ENCODE peak calls at places on chromosomes 7 and 10, in eight cellular contexts. W is choroid plexus epithelial cell, O is A549, C is dorsolateral prefrontal cortex, N is cardiac muscle cell, G is endodermal cell, R is HFFc6, B is Panc1. P is an unnamed sample.

GRCh38 chr10:14583252-14583651 is 191.4 kb downstream of the FAM107B start:
- DNase-seq in R (no peak), B (no peak), G (no peak), N (no peak), C (no peak), W (no peak), O (no peak), P (no peak)

GRCh38 chr10:80136134-80136571 is 3.6 kb downstream of the PLAC9 start:
- DNase-seq in N (no peak), O (no peak), W (peak), C (no peak), B (no peak), G (no peak), R (peak), P (peak)

GRCh38 chr7:1357601-1358271 is 101.5 kb downstream of the MICALL2 start:
- DNase-seq in O (no peak), G (no peak), B (no peak), W (no peak), C (no peak), N (no peak), R (no peak), P (no peak)

GRCh38 chr7:34430456-34430855 is 227.6 kb upstream of the NPSR1 start:
- DNase-seq in B (no peak), W (peak), C (peak), O (peak), G (peak), R (peak), N (peak), P (peak)

GRCh38 chr7:2006231-2006771 is 226.4 kb downstream of the MAD1L1 start:
- DNase-seq in R (no peak), C (peak), B (no peak), O (no peak), G (no peak), W (no peak), N (no peak), P (no peak)

GRCh38 chr7:106552645-106553445 is 108.1 kb downstream of the CCDC71L start:
- DNase-seq in W (no peak), C (no peak), R (no peak), N (no peak), O (no peak), G (no peak), B (no peak), P (no peak)

GRCh38 chr10:99930731-99931550 is 78.8 kb downstream of the DNMBP start:
- DNase-seq in R (no peak), B (no peak), N (no peak), G (peak), C (no peak), W (peak), O (peak), P (no peak)

GRCh38 chr7:130009848-130010688 is 41.1 kb downstream of the ZC3HC1 start:
- DNase-seq in G (peak), W (peak), R (peak), C (no peak), O (peak), N (no peak), B (peak), P (peak)

GRCh38 chr7:123494193-123494796 is 40.1 kb downstream of the IQUB start:
- DNase-seq in C (peak), W (peak), G (no peak), N (peak), O (peak), R (peak), B (peak), P (no peak)

GRCh38 chr10:29345893-29346175 is 57.0 kb downstream of the LYZL1 start:
- DNase-seq in C (no peak), B (no peak), R (no peak), O (no peak), W (no peak), G (no peak), N (no peak), P (no peak)

GRCh38 chr7:2003451-2003930 is 229.3 kb downstream of the MAD1L1 start:
- DNase-seq in G (no peak), C (peak), O (no peak), N (no peak), W (no peak), B (no peak), R (no peak), P (no peak)

GRCh38 chr7:40887099-40887498 is 752.3 kb downstream of the SUGCT start:
- DNase-seq in B (no peak), C (no peak), W (peak), O (no peak), G (no peak), R (peak), N (no peak), P (no peak)

GRCh38 chr7:132380065-132380464 is 196.2 kb downstream of the PLXNA4 start:
- DNase-seq in W (no peak), O (no peak), G (peak), B (no peak), C (no peak), N (peak), R (no peak), P (no peak)

GRCh38 chr10:1410469-1411395 is 326.6 kb downstream of the ADARB2 start:
- DNase-seq in N (no peak), C (no peak), B (no peak), W (no peak), G (peak), O (no peak), R (no peak), P (no peak)

GRCh38 chr7:135162382-135163001 is 8.0 kb downstream of the CYREN start:
- DNase-seq in C (no peak), N (no peak), R (no peak), G (no peak), W (no peak), O (no peak), B (no peak), P (no peak)

GRCh38 chr7:135166338-135166989 is 4.0 kb downstream of the CYREN start:
- DNase-seq in B (no peak), C (no peak), R (no peak), N (no peak), W (no peak), O (no peak), G (no peak), P (no peak)

GRCh38 chr7:135161669-135162068 is 8.8 kb downstream of the CYREN start:
- DNase-seq in B (no peak), N (no peak), O (no peak), C (no peak), G (no peak), R (no peak), W (no peak), P (no peak)

GRCh38 chr7:135165862-135166261 is 4.6 kb downstream of the CYREN start:
- DNase-seq in C (no peak), G (no peak), B (no peak), W (no peak), N (no peak), O (no peak), R (no peak), P (no peak)

GRCh38 chr7:135164357-135165021 is 6.0 kb downstream of the CYREN start:
- DNase-seq in G (no peak), O (no peak), R (no peak), B (no peak), W (no peak), C (no peak), N (no peak), P (no peak)
- TF ChIP-seq CTCF in G (peak), O (peak), R (no peak), B (peak), W (peak), C (no peak), N (no peak), P (no peak)

GRCh38 chr10:70540789-70541360 is 61.7 kb downstream of the PRF1 start:
- DNase-seq in G (no peak), R (no peak), B (no peak), W (no peak), N (no peak), C (no peak), O (no peak), P (no peak)
- TF ChIP-seq CTCF in G (no peak), R (peak), B (peak), W (no peak), N (no peak), C (no peak), O (no peak), P (no peak)

GRCh38 chr10:101238732-101239105 is 9.5 kb upstream of the LBX1 start:
- DNase-seq in B (no peak), G (peak), R (no peak), W (peak), N (peak), O (no peak), C (no peak), P (no peak)
- TF ChIP-seq CTCF in B (peak), G (peak), R (peak), W (peak), N (peak), O (peak), C (no peak), P (peak)

GRCh38 chr7:151661556-151661955 is 141.9 kb upstream of the RHEB start:
- DNase-seq in N (no peak), C (no peak), O (no peak), G (peak), B (no peak), W (no peak), R (no peak), P (no peak)

GRCh38 chr7:151660141-151660540 is 140.4 kb upstream of the RHEB start:
- DNase-seq in R (peak), W (no peak), C (no peak), N (no peak), O (no peak), B (no peak), G (peak), P (no peak)

GRCh38 chr7:151663382-151664100 is 143.8 kb upstream of the RHEB start:
- DNase-seq in W (no peak), B (no peak), O (no peak), R (no peak), N (no peak), C (no peak), G (peak), P (no peak)

GRCh38 chr7:151664268-151664667 is 144.6 kb upstream of the RHEB start:
- DNase-seq in C (no peak), G (no peak), O (no peak), R (no peak), B (no peak), W (no peak), N (peak), P (no peak)

GRCh38 chr7:151662291-151662690 is 142.6 kb upstream of the RHEB start:
- DNase-seq in G (peak), W (no peak), B (no peak), N (no peak), R (no peak), O (no peak), C (no peak), P (no peak)
- TF ChIP-seq CTCF in G (no peak), W (no peak), B (no peak), N (no peak), R (no peak), O (no peak), C (no peak), P (no peak)

DNA sequence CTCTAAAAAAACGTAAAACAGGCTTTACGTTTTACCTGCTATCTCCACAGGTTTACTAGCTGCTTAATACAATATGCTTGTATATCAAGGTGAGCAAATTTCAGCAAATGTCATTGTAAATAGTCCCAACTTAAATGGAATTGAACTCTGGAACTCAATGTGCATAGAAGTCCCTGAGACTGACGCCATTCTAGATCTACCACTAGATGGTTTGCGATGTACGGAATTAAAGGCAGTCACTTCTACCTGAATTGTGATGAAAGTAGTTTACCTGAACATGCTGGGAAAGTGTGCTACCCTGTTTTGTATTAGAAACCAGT is 837 bp upstream of the SNX13 start:
- DNase-seq in G (no peak), N (no peak), B (no peak), W (peak), O (peak), R (no peak), C (no peak), P (no peak)
- TF ChIP-seq CTCF in G (peak), N (no peak), B (no peak), W (peak), O (no peak), R (no peak), C (no peak), P (no peak)

GRCh38 chr7:32071466-32072091 is 1.4 kb upstream of the PDE1C start:
- DNase-seq in W (no peak), R (no peak), N (no peak), B (no peak), G (peak), O (no peak), C (no peak), P (no peak)
- TF ChIP-seq CTCF in W (no peak), R (no peak), N (no peak), B (no peak), G (peak), O (no peak), C (no peak), P (no peak)

GRCh38 chr10:24397662-24398061 is 188.7 kb downstream of the KIAA1217 start:
- DNase-seq in G (no peak), O (no peak), N (no peak), W (no peak), R (no peak), B (no peak), C (no peak), P (no peak)

GRCh38 chr10:24390746-24391145 is 181.8 kb downstream of the KIAA1217 start:
- DNase-seq in C (no peak), O (no peak), R (no peak), W (peak), B (no peak), N (no peak), G (no peak), P (peak)

GRCh38 chr10:24394479-24395190 is 185.7 kb downstream of the KIAA1217 start:
- DNase-seq in B (no peak), O (no peak), N (no peak), W (no peak), C (no peak), G (no peak), R (no peak), P (no peak)

GRCh38 chr10:24393206-24393605 is 184.3 kb downstream of the KIAA1217 start:
- DNase-seq in B (no peak), W (no peak), N (peak), C (no peak), G (no peak), O (no peak), R (no peak), P (no peak)

GRCh38 chr10:24396396-24396795 is 187.5 kb downstream of the KIAA1217 start:
- DNase-seq in W (peak), O (no peak), R (no peak), C (no peak), G (no peak), N (no peak), B (no peak), P (no peak)
- TF ChIP-seq CTCF in W (peak), O (no peak), R (peak), C (no peak), G (peak), N (peak), B (no peak), P (peak)

P was measured in AG09319.